ENCODE peak calls at places on chromosomes 1 and 21, in ten cellular contexts. L is kidney; G is GM23248; A is naive thymus-derived CD4-positive, alpha-beta T cell; J is uterus; M is testis; B is right lobe of liver; U is CD8-positive, alpha-beta T cell; O is IMR-90; K is effector memory CD4-positive, alpha-beta T cell. F is an unnamed sample.

GRCh38 chr1:44661786-44662682 is 12.2 kb downstream of the TMEM53 start:
- DNase-seq in L (no peak), G (no peak), A (no peak), J (no peak), M (no peak), B (peak; percentile 42), U (no peak), O (no peak), K (no peak), F (no peak)

GRCh38 chr1:1173793-1174415 is at the start of gene TTLL10:
- DNase-seq in L (peak; percentile 86), G (no peak), A (no peak), J (no peak), M (no peak), B (peak; percentile 52), U (peak; percentile 66), O (no peak), K (peak; percentile 46), F (no peak)

GRCh38 chr1:178094752-178095645 is 1.1 kb downstream of the RASAL2 start:
- DNase-seq in L (no peak), G (peak; percentile 73), A (no peak), J (no peak), M (no peak), B (no peak), U (no peak), O (no peak), K (no peak), F (peak; percentile 23)

GRCh38 chr1:909861-910310 is 13.8 kb upstream of the SAMD11 start:
- DNase-seq in L (peak; percentile 75), G (peak; percentile 76), A (no peak), J (no peak), M (peak; percentile 8), B (no peak), U (no peak), O (no peak), K (no peak), F (no peak)

GRCh38 chr1:221735976-221736375 is 5.9 kb downstream of the DUSP10 start:
- DNase-seq in L (no peak), G (no peak), A (no peak), J (no peak), M (no peak), B (no peak), U (no peak), O (no peak), K (no peak), F (no peak)

GRCh38 chr1:173948594-173948993 is 31.5 kb upstream of the SERPINC1 start:
- DNase-seq in L (no peak), G (no peak), A (no peak), J (no peak), M (no peak), B (no peak), U (no peak), O (no peak), K (no peak), F (no peak)

GRCh38 chr21:35303085-35303484 is 254.0 kb upstream of the RUNX1 start:
- DNase-seq in L (no peak), G (peak; percentile 91), A (no peak), J (no peak), M (no peak), B (no peak), U (no peak), O (peak; percentile 93), K (no peak), F (no peak)

GRCh38 chr1:236810018-236810417 is 14.9 kb downstream of the MTR start:
- DNase-seq in L (no peak), G (no peak), A (no peak), J (no peak), M (no peak), B (no peak), U (no peak), O (peak; percentile 55), K (no peak), F (no peak)

GRCh38 chr1:203607169-203607873 is 19.3 kb upstream of the ATP2B4 start:
- DNase-seq in L (no peak), G (peak; percentile 89), A (no peak), J (peak; percentile 74), M (peak; percentile 91), B (no peak), U (peak; percentile 63), O (peak; percentile 98), K (peak; percentile 56), F (no peak)

GRCh38 chr1:32948905-32949304 is 15.7 kb downstream of the RNF19B start:
- DNase-seq in L (no peak), G (peak; percentile 59), A (no peak), J (no peak), M (no peak), B (no peak), U (no peak), O (no peak), K (no peak), F (no peak)

GRCh38 chr1:12251442-12251841 is 21.6 kb downstream of the VPS13D start:
- DNase-seq in L (no peak), G (peak; percentile 19), A (no peak), J (no peak), M (no peak), B (no peak), U (no peak), O (peak; percentile 82), K (no peak), F (no peak)

GRCh38 chr1:179883739-179884138 is 1.7 kb downstream of the TOR1AIP1 start:
- DNase-seq in L (no peak), G (peak; percentile 33), A (no peak), J (no peak), M (no peak), B (no peak), U (peak; percentile 8), O (peak; percentile 42), K (peak; percentile 57), F (peak; percentile 23)

GRCh38 chr1:221246067-221246466 is 366.8 kb downstream of the HLX start:
- DNase-seq in L (no peak), G (no peak), A (no peak), J (no peak), M (no peak), B (no peak), U (no peak), O (no peak), K (no peak), F (no peak)

DNA sequence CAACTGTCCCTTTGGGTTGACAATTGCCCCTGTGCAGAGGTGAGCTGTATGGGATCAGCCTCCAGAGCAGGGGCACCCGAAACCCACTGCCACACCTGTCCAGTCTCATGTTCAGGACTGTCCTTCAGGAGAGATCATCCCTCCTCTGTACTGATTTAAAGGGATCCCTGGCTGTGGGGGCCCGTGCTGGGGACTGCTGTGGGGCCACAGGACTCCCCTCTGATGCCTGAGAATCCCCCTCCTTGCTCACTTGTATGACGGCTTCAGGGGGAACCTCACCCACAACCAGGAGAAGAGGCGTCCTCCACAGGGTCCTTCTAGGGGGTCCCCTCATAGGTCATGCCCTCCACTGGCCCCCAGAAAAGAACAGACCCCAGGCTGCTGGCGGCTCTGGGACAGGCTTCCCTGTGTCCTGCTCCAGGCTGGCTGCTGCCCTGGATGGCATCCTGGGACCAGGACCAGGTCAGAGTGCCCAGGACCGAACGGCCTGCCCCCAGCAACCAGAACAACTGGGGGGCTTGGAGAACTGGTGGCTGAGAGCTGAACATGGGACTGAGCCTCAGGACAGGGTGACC is 77.5 kb upstream of the ACTRT2 start:
- DNase-seq in L (no peak), G (no peak), A (no peak), J (no peak), M (no peak), B (peak; percentile 19), U (no peak), O (no peak), K (no peak), F (no peak)
- H3K9me3 ChIP-seq in L (no peaks in the 10 kb centered on the region), G (no peaks in the 10 kb centered on the region), A (peaks cover 13% of the 10 kb centered on the region), J (peaks cover 5% of the 10 kb centered on the region), M (no peaks in the 10 kb centered on the region), B (no peaks in the 10 kb centered on the region), U (no peaks in the 10 kb centered on the region), O (peaks cover 52% of the 10 kb centered on the region), K (peaks cover 4% of the 10 kb centered on the region), F (peaks cover 3% of the 10 kb centered on the region)

GRCh38 chr1:27617420-27617819 is 13.5 kb upstream of the AHDC1 start:
- DNase-seq in L (no peak), G (no peak), A (no peak), J (no peak), M (no peak), B (no peak), U (no peak), O (no peak), K (no peak), F (no peak)

GRCh38 chr1:27615346-27616004 is 11.5 kb upstream of the AHDC1 start:
- DNase-seq in L (no peak), G (no peak), A (no peak), J (no peak), M (no peak), B (no peak), U (no peak), O (no peak), K (no peak), F (no peak)

GRCh38 chr1:27616441-27616840 is 12.5 kb upstream of the AHDC1 start:
- DNase-seq in L (no peak), G (peak; percentile 23), A (no peak), J (no peak), M (no peak), B (no peak), U (no peak), O (no peak), K (no peak), F (no peak)

GRCh38 chr1:27621067-27621920 is 13.7 kb downstream of the FGR start:
- DNase-seq in L (no peak), G (peak; percentile 75), A (no peak), J (no peak), M (peak; percentile 72), B (no peak), U (no peak), O (peak; percentile 58), K (no peak), F (no peak)

GRCh38 chr1:27618341-27619067 is 14.6 kb upstream of the AHDC1 start:
- DNase-seq in L (no peak), G (no peak), A (no peak), J (no peak), M (no peak), B (no peak), U (peak; percentile 46), O (no peak), K (no peak), F (no peak)
- H3K4me1 ChIP-seq in L (no peaks in the 10 kb centered on the region), G (no peaks in the 10 kb centered on the region), A (peaks cover 53% of the 10 kb centered on the region), J (no peaks in the 10 kb centered on the region), M (peaks cover 6% of the 10 kb centered on the region), B (no peaks in the 10 kb centered on the region), U (peaks cover 66% of the 10 kb centered on the region), O (no peaks in the 10 kb centered on the region), K (peaks cover 47% of the 10 kb centered on the region), F (peaks cover 8% of the 10 kb centered on the region)

GRCh38 chr1:37987679-37988078 is 2.1 kb downstream of the SF3A3 start:
- DNase-seq in L (no peak), G (no peak), A (no peak), J (no peak), M (no peak), B (no peak), U (no peak), O (no peak), K (no peak), F (no peak)
- H3K4me3 ChIP-seq in L (no peak overlapping the region), G (no peak overlapping the region), A (no peak overlapping the region), J (no peak overlapping the region), M (no peak overlapping the region), B (no peak overlapping the region), U (no peak overlapping the region), O (no peak overlapping the region), K (no peak overlapping the region), F (no peak overlapping the region)

DNA sequence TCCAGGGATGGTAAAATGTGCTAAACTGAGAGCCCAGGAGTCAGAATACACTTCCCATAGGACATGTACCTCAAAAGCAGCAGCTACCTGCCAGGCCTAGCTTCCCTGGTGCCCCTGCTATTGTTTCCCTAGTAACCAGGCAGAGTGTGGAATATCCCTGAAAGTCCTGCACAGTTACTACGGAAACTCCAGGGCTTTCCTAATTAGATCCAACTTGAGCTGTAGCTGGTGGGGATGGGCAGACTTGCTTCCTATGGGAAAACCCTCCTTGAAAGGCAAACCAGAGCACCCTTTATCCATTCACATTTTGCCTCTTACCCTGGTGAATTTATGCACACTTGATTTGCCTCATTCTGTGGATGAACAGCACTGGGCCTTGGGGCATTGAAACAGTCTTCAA is 559.9 kb upstream of the PBX1 start:
- DNase-seq in L (no peak), G (no peak), A (no peak), J (no peak), M (no peak), B (no peak), U (no peak), O (no peak), K (no peak), F (no peak)
- H3K9me3 ChIP-seq in L (no peaks in the 10 kb centered on the region), G (no peaks in the 10 kb centered on the region), A (peaks cover 8% of the 10 kb centered on the region), J (peaks cover 3% of the 10 kb centered on the region), M (no peaks in the 10 kb centered on the region), B (no peaks in the 10 kb centered on the region), U (no peaks in the 10 kb centered on the region), O (peaks cover 5% of the 10 kb centered on the region), K (no peaks in the 10 kb centered on the region), F (no peaks in the 10 kb centered on the region)

F was measured in HAP-1.